ENCODE peak calls at places on chromosome 16, in six cellular contexts. J is cardiac muscle cell, Q is breast epithelium, A is heart right ventricle, R is body of pancreas, B is HCT116. M is an unnamed sample. For H3K27me3, the result is how much of the 10 kb centered on the place peaks cover.

GRCh38 chr16:67481561-67482259 is 753 bp upstream of the ATP6V0D1 start:
- DNase-seq in R (peak), B (no peak), Q (no peak), A (peak), J (no peak), M (no peak)

GRCh38 chr16:8622315-8622656 is 788 bp downstream of the METTL22 start:
- DNase-seq in J (no peak), R (no peak), A (no peak), Q (no peak), B (no peak), M (no peak)

GRCh38 chr16:23682181-23682580 is 3.5 kb downstream of the PLK1 start:
- DNase-seq in B (no peak), R (no peak), A (no peak), Q (no peak), J (no peak), M (no peak)

GRCh38 chr16:8655184-8655717 is 19.2 kb upstream of the ABAT start:
- DNase-seq in J (peak), Q (no peak), A (no peak), B (no peak), R (peak), M (no peak)

GRCh38 chr16:3149193-3149530 is 14.3 kb downstream of the ZNF213 start:
- DNase-seq in R (no peak), B (no peak), J (no peak), Q (no peak), A (no peak), M (no peak)

GRCh38 chr16:11613381-11614303 is 26.9 kb upstream of the LITAF start:
- DNase-seq in J (no peak), R (no peak), Q (no peak), B (no peak), A (peak), M (no peak)

GRCh38 chr16:12184419-12184831 is 207.9 kb downstream of the SNX29 start:
- DNase-seq in A (no peak), Q (no peak), R (no peak), J (no peak), B (no peak), M (peak)

GRCh38 chr16:15466886-15467781 is 32.7 kb downstream of the BMERB1 start:
- DNase-seq in A (no peak), Q (no peak), J (no peak), R (no peak), B (no peak), M (no peak)

GRCh38 chr16:21156767-21157467 is 1.6 kb upstream of the LDAF1 start:
- DNase-seq in B (peak), A (no peak), R (peak), Q (no peak), J (peak), M (peak)

GRCh38 chr16:84136331-84137125 is 8.4 kb downstream of the HSDL1 start:
- DNase-seq in R (no peak), Q (no peak), A (no peak), B (no peak), J (no peak), M (no peak)

GRCh38 chr16:78576941-78577340 is 477.5 kb downstream of the WWOX start:
- DNase-seq in A (no peak), B (no peak), R (no peak), J (no peak), Q (no peak), M (peak)

GRCh38 chr16:31073823-31074072 is 292 bp downstream of the ZNF668 start:
- DNase-seq in J (no peak), A (no peak), R (no peak), Q (no peak), B (no peak), M (no peak)

GRCh38 chr16:17578921-17579876 is 108.4 kb upstream of the XYLT1 start:
- DNase-seq in A (no peak), Q (no peak), J (peak), B (peak), R (peak), M (peak)

GRCh38 chr16:70588565-70588964 is 57.8 kb upstream of the IL34 start:
- DNase-seq in B (no peak), A (no peak), J (no peak), R (no peak), Q (no peak), M (no peak)

GRCh38 chr16:85422124-85422373 is 191.1 kb upstream of the GSE1 start:
- DNase-seq in R (peak), Q (no peak), J (no peak), A (no peak), B (no peak), M (no peak)

GRCh38 chr16:77761204-77761603 is 27.2 kb upstream of the VAT1L start:
- DNase-seq in J (peak), R (no peak), B (no peak), A (no peak), Q (no peak), M (no peak)

DNA sequence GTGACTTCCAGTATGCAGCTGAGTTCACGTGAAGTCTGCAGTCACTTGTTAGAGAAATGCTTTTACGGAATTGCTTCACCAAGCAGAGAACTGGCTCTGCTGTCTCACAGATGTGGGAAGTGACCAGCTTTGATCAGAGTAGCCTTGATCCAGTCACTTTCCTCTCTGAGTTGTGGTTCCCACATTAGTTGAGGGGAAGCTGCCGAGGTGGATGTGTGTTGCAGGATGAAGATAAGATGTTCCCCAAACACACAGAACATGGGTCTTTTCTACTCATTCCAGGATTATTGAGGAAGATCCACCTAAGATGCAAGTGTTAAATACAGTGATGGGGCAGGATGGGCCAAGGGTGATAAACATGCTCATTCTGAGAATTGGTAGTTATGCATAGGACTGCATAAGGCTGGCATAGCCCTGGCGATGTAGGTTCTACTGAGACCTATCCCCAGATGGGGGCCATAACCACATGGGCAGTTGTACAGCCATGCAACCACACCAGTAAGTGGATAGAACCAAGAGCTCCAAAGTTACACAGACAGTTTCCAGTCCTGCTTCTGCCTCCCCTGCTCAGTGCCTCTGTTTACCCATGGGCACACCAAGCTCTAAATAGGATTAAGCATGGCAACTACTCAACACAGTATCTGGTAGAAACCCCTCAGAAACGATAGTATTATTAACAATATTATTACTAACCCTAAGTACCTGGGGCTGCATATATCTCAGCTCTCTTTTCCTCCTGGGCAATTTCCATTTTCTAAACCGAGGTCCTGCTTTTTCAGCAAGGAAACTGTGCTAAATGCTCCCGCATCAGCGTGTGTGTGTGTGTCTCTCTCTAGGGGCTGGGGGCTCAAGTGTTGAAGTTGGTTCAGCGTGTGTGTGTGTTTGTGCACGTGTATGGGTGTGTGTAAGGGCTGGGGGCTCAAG is 169.0 kb upstream of the MAF start:
- DNase-seq in J (no peak), B (no peak), Q (no peak), A (no peak), R (no peak), M (no peak)
- H3K4me3 ChIP-seq in J (peak), B (no peak), Q (peak), A (peak), R (no peak), M (peak)

DNA sequence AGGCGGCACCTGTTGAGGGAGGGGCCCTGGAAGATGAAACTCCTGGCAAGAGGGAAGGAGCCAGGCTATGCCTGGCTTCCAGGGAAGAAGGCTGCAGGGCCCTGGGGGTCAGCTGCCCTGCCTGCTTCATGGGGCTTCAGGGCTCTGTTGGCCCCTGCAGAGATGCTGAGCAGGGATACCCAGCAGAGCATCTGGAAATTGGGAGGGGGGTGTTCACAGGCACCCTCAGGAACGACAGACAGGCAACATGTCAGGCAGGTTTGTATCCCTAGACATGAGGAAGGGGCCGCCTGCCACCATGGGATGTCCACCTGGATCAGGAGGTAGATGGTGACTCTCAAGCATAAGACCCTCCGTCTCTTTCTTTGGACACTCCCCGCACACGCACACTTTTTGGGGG is 13.8 kb upstream of the ZNF423 start:
- DNase-seq in A (no peak), J (no peak), Q (no peak), B (no peak), R (no peak), M (no peak)
- H3K27me3 ChIP-seq in A (under half), J (under half), Q (under half), B (under half), R (under half), M (under half)

DNA sequence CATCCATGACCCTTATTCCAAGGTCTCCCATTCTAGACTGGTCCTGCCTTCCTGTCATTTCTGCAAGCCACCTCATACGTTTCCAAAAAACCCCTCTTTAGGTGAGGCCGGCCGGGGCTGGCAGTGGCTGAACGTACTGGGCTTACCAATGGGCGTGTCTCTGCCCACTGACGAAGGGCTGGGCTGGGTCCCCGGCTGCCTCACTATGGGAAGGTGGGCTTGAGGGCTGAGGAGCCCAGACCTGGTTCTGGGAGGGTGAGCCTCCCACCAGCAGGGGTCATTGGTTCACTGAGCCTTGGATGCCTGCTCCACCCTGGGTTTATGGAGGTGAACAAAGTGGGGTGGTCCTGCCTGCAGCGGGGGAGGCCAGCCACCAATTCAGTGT is 19.9 kb downstream of the KDM8 start:
- DNase-seq in J (no peak), R (no peak), Q (no peak), A (no peak), B (no peak), M (no peak)
- TF ChIP-seq CTCF in J (no peak), R (no peak), Q (no peak), A (peak), B (no peak), M (no peak)

DNA sequence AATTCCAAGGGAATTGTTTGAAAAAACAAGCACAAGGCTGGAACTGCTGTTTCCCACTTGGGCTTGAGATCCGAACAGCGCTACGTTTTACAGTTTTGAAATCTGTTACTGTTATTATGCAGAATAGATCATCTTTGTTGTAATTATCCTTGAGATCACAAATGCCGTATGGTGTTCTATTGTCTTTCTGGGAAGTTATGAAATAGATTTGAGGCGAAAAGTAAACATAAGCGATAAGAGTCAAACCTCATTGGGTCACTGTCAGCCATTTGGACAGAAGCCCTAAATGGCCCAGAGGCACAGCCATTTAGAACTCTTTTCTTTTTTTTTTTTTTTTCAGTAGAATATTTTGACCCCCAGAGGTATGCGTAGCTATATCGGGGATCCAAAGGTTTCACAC is 223.2 kb downstream of the IRX3 start:
- DNase-seq in R (no peak), B (no peak), A (no peak), J (no peak), Q (no peak), M (no peak)
- H3K4me3 ChIP-seq in R (no peak), B (no peak), A (no peak), J (no peak), Q (no peak), M (no peak)

DNA sequence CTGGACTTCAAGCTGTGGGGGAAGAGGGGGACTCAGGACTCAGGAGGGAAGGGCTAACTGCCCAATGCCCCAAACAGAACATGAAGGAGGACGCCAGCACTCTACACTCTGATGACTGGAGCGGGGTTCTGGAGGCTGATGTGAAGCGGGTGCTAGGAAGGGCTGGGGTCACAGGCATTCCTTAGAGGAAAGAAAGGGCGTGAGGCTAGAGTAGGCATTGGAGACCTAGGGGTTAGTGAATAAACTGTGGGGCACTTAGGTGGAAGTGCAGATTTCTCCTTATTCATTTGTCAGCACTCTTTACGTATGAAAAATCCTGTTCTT is 760 bp upstream of the LMF1 start:
- DNase-seq in R (no peak), Q (no peak), B (no peak), A (no peak), J (no peak), M (no peak)
- H3K27me3 ChIP-seq in R (under half), Q (under half), B (under half), A (under half), J (under half), M (under half)

DNA sequence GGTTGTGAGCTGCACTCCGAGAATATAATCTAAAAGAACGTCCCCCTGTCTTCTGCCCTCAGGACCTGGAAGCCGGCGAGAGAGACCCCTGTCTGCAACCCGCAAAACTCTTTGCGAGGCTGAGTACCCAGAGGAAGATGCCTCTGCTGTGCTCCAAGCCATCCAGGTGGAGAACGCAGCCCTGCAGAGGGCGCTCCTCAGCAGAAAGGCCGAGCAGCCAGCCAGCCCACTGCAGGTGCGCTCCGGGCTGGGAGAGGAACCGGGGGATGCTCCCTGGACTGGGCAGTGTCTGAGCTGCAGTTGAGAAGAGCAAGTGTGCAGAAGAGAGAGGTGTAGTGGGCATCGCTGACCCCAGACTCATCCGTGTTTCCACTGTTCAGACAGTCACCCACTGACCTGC is 148.3 kb downstream of the KATNIP start:
- DNase-seq in R (no peak), J (peak), B (no peak), Q (peak), A (no peak), M (no peak)
- TF ChIP-seq CTCF in R (no peak), J (peak), B (peak), Q (no peak), A (no peak), M (peak)

GRCh38 chr16:46686815-46687473 is 2.0 kb downstream of the VPS35 start:
- DNase-seq in A (no peak), R (no peak), Q (no peak), B (no peak), J (no peak), M (no peak)
- H3K4me3 ChIP-seq in A (no peak), R (no peak), Q (no peak), B (no peak), J (peak), M (peak)

GRCh38 chr16:57709663-57710062 is 15.1 kb downstream of the DRC7 start:
- DNase-seq in A (no peak), Q (no peak), R (no peak), B (no peak), J (no peak), M (no peak)
- H3K27me3 ChIP-seq in A (under half), Q (under half), R (under half), B (under half), J (under half), M (under half)

M was measured in kidney epithelial cell.